ENCODE peak calls at places on chromosome 18, in four cellular contexts. N is HEK293T, R is K562, U is GM12878. G is an unnamed sample.

GRCh38 chr18:42174909-42175308 is 219.9 kb downstream of the PIK3C3 start:
- DNase-seq in N (no peak), R (no peak), U (no peak), G (no peak)

GRCh38 chr18:23032030-23032582 is 99.0 kb downstream of the RBBP8 start:
- DNase-seq in N (no peak), R (no peak), U (no peak), G (no peak)

GRCh38 chr18:41134426-41134825 is 820.6 kb upstream of the PIK3C3 start:
- DNase-seq in N (no peak), R (no peak), U (no peak), G (no peak)

GRCh38 chr18:8962192-8962772 is 140.2 kb upstream of the NDUFV2 start:
- DNase-seq in N (no peak), R (no peak), U (no peak), G (no peak)

GRCh38 chr18:45802814-45803492 is 22.5 kb upstream of the SIGLEC15 start:
- DNase-seq in N (no peak), R (no peak), U (no peak), G (no peak)

GRCh38 chr18:9615973-9616559 is 1.7 kb upstream of the PPP4R1 start:
- DNase-seq in N (no peak), R (no peak), U (no peak), G (no peak)

GRCh38 chr18:13605477-13605876 is 120.9 kb downstream of the FAM210A start:
- DNase-seq in N (no peak), R (no peak), U (no peak), G (no peak)

GRCh38 chr18:29063346-29063745 is 886.4 kb upstream of the CDH2 start:
- DNase-seq in N (no peak), R (no peak), U (no peak), G (no peak)

GRCh38 chr18:9048808-9049494 is 53.5 kb upstream of the NDUFV2 start:
- DNase-seq in N (no peak), R (no peak), U (no peak), G (no peak)

GRCh38 chr18:44895176-44895798 is 214.6 kb downstream of the SETBP1 start:
- DNase-seq in N (no peak), R (peak; percentile 15), U (peak; percentile 53), G (no peak)

GRCh38 chr18:32548688-32549087 is 78.0 kb upstream of the GAREM1 start:
- DNase-seq in N (no peak), R (no peak), U (no peak), G (no peak)

GRCh38 chr18:9863282-9863681 is 22.5 kb upstream of the TXNDC2 start:
- DNase-seq in N (no peak), R (no peak), U (no peak), G (no peak)

GRCh38 chr18:52903858-52904257 is 563.9 kb downstream of the DCC start:
- DNase-seq in N (peak; percentile 9), R (peak; percentile 6), U (no peak), G (peak; percentile 11)

GRCh38 chr18:78041218-78041617 is 791.6 kb downstream of the GALR1 start:
- DNase-seq in N (no peak), R (no peak), U (no peak), G (no peak)

GRCh38 chr18:56377161-56377560 is 261.2 kb downstream of the TXNL1 start:
- DNase-seq in N (no peak), R (no peak), U (no peak), G (no peak)

GRCh38 chr18:13583567-13584245 is 142.7 kb downstream of the FAM210A start:
- DNase-seq in N (no peak), R (no peak), U (no peak), G (no peak)

GRCh38 chr18:12564378-12564777 is 93.5 kb downstream of the SPIRE1 start:
- DNase-seq in N (no peak), R (no peak), U (no peak), G (no peak)

GRCh38 chr18:44859751-44860458 is 179.2 kb downstream of the SETBP1 start:
- DNase-seq in N (no peak), R (no peak), U (no peak), G (no peak)

GRCh38 chr18:51248685-51249084 is 51.2 kb upstream of the MEX3C start:
- DNase-seq in N (no peak), R (no peak), U (no peak), G (peak; percentile 18)

GRCh38 chr18:72419914-72420313 is 124.2 kb downstream of the CBLN2 start:
- DNase-seq in N (no peak), R (no peak), U (no peak), G (no peak)

GRCh38 chr18:8153887-8154583 is 455.2 kb upstream of the RAB12 start:
- DNase-seq in N (no peak), R (no peak), U (no peak), G (no peak)

GRCh38 chr18:57644540-57644939 is 22.9 kb upstream of the NARS1 start:
- DNase-seq in N (no peak), R (no peak), U (no peak), G (no peak)

GRCh38 chr18:58533771-58534170 is 95.1 kb downstream of the ALPK2 start:
- DNase-seq in N (no peak), R (no peak), U (no peak), G (no peak)

DNA sequence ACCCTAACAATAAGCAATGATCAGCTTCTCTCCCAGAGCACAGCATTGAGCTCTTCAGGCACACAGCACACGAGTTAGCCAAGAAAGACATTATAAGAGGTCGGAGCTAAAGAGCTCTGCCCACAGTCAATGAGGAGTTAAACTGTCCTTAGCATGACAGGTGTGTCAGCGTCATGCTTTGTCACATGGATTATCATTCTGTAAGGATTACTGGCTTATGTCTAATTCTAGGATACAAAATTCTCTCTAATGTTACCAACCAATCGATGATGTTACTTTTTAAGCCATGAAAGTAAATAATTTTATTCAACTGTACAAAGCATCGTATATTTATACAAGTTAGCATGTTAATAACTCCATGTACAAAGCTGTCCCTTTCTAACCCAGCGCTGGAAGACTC is 108.8 kb downstream of the ZNF236 start:
- DNase-seq in N (no peak), R (no peak), U (no peak), G (no peak)
- TF ChIP-seq FOXK2 in N (no peak), R (no peak), U (no peak), G (no peak)

DNA sequence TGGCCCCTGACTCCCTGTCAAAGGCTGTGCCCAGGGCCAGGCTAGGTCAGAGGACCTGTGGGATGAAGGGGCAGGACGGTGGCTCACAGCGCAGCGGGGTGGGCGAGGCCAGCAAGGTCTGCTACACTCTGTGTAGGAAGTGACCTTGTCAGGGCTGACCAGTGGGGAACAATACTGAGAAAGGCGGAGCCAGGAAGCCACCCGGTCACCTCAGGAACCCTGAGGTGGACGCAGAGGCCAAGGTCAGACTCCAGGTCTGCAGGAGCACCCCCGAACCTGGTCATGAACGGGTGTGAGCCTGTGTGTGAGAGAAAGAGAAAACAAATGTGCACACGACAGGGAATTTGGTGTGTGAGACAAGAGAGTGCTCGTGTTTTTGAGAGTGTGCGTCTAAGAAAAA is 72.3 kb downstream of the SMAD7 start:
- DNase-seq in N (no peak), R (peak; percentile 52), U (no peak), G (peak; percentile 47)
- TF ChIP-seq FOXK2 in N (no peak), R (no peak), U (no peak), G (no peak)

DNA sequence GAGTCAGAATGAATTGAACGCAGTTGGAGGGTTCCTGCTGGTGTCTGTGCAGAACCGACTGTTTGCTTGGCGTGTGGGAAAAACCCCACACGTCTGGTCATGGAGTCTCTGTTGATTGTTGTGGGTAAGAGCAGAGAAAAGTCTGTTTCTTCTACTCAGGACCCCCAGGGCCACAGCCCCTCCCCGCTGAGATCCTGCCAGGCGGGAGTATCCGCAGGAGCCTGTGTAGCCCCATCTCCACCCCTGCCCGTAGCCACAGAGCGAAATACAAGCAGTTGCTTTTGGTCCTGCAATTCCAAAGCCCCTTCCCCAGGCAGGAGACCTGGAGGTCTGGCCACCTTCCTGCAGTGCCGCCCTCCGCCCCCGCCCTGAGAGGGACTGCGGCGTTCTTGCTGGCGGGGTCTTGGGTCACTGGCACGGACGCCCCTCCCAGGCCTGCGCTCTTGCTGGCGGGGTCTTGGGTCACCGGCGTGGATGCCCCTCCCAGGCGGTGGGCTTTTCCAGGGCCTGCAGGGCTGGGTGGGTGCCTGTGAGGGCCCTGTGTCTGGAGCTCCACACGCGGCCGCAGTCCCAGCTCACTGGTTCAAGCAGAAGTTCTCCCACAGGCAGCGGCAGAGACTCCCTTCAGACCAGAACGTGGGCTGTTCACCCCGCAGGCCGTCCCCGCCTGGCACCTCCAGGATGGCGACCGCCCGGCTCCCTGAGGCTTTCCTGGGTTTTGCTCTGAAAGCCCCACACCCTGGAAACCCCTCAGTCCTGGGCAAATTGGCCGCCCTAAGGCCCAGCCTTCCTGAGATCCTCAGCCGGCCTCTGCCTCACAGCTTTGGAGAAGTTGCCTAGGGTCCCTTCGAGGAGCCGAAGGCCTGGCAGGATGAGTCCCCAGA is 76.0 kb upstream of the CTDP1 start:
- DNase-seq in N (no peak), R (no peak), U (no peak), G (no peak)
- TF ChIP-seq FOXK2 in N (no peak), R (no peak), U (no peak), G (no peak)

GRCh38 chr18:79206444-79206843 is 137.2 kb downstream of the ATP9B start:
- DNase-seq in N (no peak), R (no peak), U (no peak), G (no peak)

GRCh38 chr18:79204889-79205807 is 136.0 kb downstream of the ATP9B start:
- DNase-seq in N (no peak), R (no peak), U (no peak), G (no peak)

GRCh38 chr18:79210002-79210910 is 141.1 kb downstream of the ATP9B start:
- DNase-seq in N (no peak), R (no peak), U (no peak), G (no peak)

GRCh38 chr18:79211844-79212243 is 142.7 kb downstream of the ATP9B start:
- DNase-seq in N (no peak), R (no peak), U (no peak), G (peak; percentile 27)

GRCh38 chr18:79208882-79209281 is 139.7 kb downstream of the ATP9B start:
- DNase-seq in N (no peak), R (no peak), U (no peak), G (no peak)
- TF ChIP-seq FOXK2 in N (no peak), R (no peak), U (no peak), G (no peak)

GRCh38 chr18:36649205-36649604 is 179.6 kb downstream of the TPGS2 start:
- DNase-seq in N (no peak), R (no peak), U (no peak), G (no peak)

GRCh38 chr18:36650206-36650605 is 178.6 kb downstream of the TPGS2 start:
- DNase-seq in N (no peak), R (no peak), U (no peak), G (no peak)

GRCh38 chr18:36650906-36651305 is 177.9 kb downstream of the TPGS2 start:
- DNase-seq in N (no peak), R (no peak), U (no peak), G (no peak)

GRCh38 chr18:36652503-36652902 is 176.3 kb downstream of the TPGS2 start:
- DNase-seq in N (no peak), R (no peak), U (no peak), G (no peak)

GRCh38 chr18:36648803-36649202 is 180.0 kb downstream of the TPGS2 start:
- DNase-seq in N (no peak), R (no peak), U (no peak), G (no peak)
- TF ChIP-seq FOXK2 in N (no peak), R (no peak), U (no peak), G (no peak)

GRCh38 chr18:27583021-27583420 is 397.9 kb upstream of the CHST9 start:
- DNase-seq in N (no peak), R (no peak), U (no peak), G (no peak)
- TF ChIP-seq FOXK2 in N (no peak), R (no peak), U (no peak), G (no peak)